ENCODE peak calls at places on chromosomes 4 and X, in nine cellular contexts. One of them, this sample, is unnamed.
A peak's percentile ranks its signal among the peaks of the same experiment; 100 is the strongest.

GRCh38 chr4:140256335-140256734 is 102.4 kb upstream of the MAML3 start:
- DNase-seq in NCI-H2171 treated with DMSO at 0.1 percent for 48 hours: no peak
- DNase-seq in head of caudate nucleus: no peak
- DNase-seq in NCI-H1417: no peak
- DNase-seq in tibial nerve: no peak
- DNase-seq in astrocyte: peak; percentile 54
- DNase-seq in mesothelial cell of epicardium: no peak
- DNase-seq in transverse colon: peak; percentile 21
- DNase-seq in ELF-1: no peak
- DNase-seq in this sample: peak; percentile 38

GRCh38 chr4:110631582-110632505 is 9.0 kb upstream of the PITX2 start:
- DNase-seq in head of caudate nucleus: peak; percentile 81
- DNase-seq in astrocyte: peak; percentile 58
- DNase-seq in NCI-H1417: peak; percentile 90
- DNase-seq in ELF-1: peak; percentile 96
- DNase-seq in mesothelial cell of epicardium: peak; percentile 80
- DNase-seq in tibial nerve: peak; percentile 45
- DNase-seq in NCI-H2171 treated with DMSO at 0.1 percent for 48 hours: peak; percentile 40
- DNase-seq in transverse colon: peak; percentile 70
- DNase-seq in this sample: peak; percentile 76

GRCh38 chrX:16695079-16695676 is 17.3 kb downstream of the CTPS2 start:
- DNase-seq in head of caudate nucleus: peak; percentile 68
- DNase-seq in astrocyte: peak; percentile 21
- DNase-seq in mesothelial cell of epicardium: no peak
- DNase-seq in NCI-H1417: peak; percentile 64
- DNase-seq in ELF-1: peak; percentile 72
- DNase-seq in NCI-H2171 treated with DMSO at 0.1 percent for 48 hours: peak; percentile 40
- DNase-seq in tibial nerve: peak; percentile 81
- DNase-seq in transverse colon: peak; percentile 65
- DNase-seq in this sample: peak; percentile 6

GRCh38 chrX:123173833-123174232 is 10.2 kb upstream of the GRIA3 start:
- DNase-seq in astrocyte: no peak
- DNase-seq in NCI-H1417: no peak
- DNase-seq in ELF-1: no peak
- DNase-seq in mesothelial cell of epicardium: no peak
- DNase-seq in tibial nerve: no peak
- DNase-seq in head of caudate nucleus: no peak
- DNase-seq in transverse colon: no peak
- DNase-seq in NCI-H2171 treated with DMSO at 0.1 percent for 48 hours: peak; percentile 3
- DNase-seq in this sample: no peak

GRCh38 chrX:120660638-120661037 is 30.8 kb upstream of the C1GALT1C1 start:
- DNase-seq in mesothelial cell of epicardium: no peak
- DNase-seq in tibial nerve: no peak
- DNase-seq in NCI-H2171 treated with DMSO at 0.1 percent for 48 hours: no peak
- DNase-seq in transverse colon: peak; percentile 13
- DNase-seq in NCI-H1417: no peak
- DNase-seq in astrocyte: no peak
- DNase-seq in ELF-1: peak; percentile 35
- DNase-seq in head of caudate nucleus: no peak
- DNase-seq in this sample: no peak

GRCh38 chrX:133215747-133216146 is 2.4 kb downstream of the TFDP3 start:
- DNase-seq in ELF-1: peak; percentile 30
- DNase-seq in tibial nerve: no peak
- DNase-seq in astrocyte: no peak
- DNase-seq in transverse colon: peak; percentile 11
- DNase-seq in NCI-H2171 treated with DMSO at 0.1 percent for 48 hours: no peak
- DNase-seq in head of caudate nucleus: no peak
- DNase-seq in NCI-H1417: peak; percentile 10
- DNase-seq in mesothelial cell of epicardium: no peak
- DNase-seq in this sample: peak; percentile 47

GRCh38 chr4:76278583-76278982 is 27.1 kb downstream of the FAM47E start:
- DNase-seq in head of caudate nucleus: no peak
- DNase-seq in ELF-1: no peak
- DNase-seq in transverse colon: no peak
- DNase-seq in astrocyte: no peak
- DNase-seq in NCI-H2171 treated with DMSO at 0.1 percent for 48 hours: no peak
- DNase-seq in NCI-H1417: no peak
- DNase-seq in tibial nerve: no peak
- DNase-seq in mesothelial cell of epicardium: no peak
- DNase-seq in this sample: no peak

GRCh38 chrX:129686422-129686948 is 31.7 kb upstream of the APLN start:
- DNase-seq in NCI-H2171 treated with DMSO at 0.1 percent for 48 hours: no peak
- DNase-seq in astrocyte: no peak
- DNase-seq in head of caudate nucleus: no peak
- DNase-seq in transverse colon: no peak
- DNase-seq in NCI-H1417: no peak
- DNase-seq in tibial nerve: peak; percentile 8
- DNase-seq in mesothelial cell of epicardium: no peak
- DNase-seq in ELF-1: peak; percentile 21
- DNase-seq in this sample: no peak

GRCh38 chr4:80154547-80154933 is 42.8 kb upstream of the PRDM8 start:
- DNase-seq in ELF-1: no peak
- DNase-seq in NCI-H1417: peak; percentile 24
- DNase-seq in tibial nerve: no peak
- DNase-seq in mesothelial cell of epicardium: no peak
- DNase-seq in astrocyte: no peak
- DNase-seq in NCI-H2171 treated with DMSO at 0.1 percent for 48 hours: peak; percentile 11
- DNase-seq in head of caudate nucleus: no peak
- DNase-seq in transverse colon: no peak
- DNase-seq in this sample: no peak

GRCh38 chrX:80430826-80431501 is 10.7 kb downstream of the TENT5D start:
- DNase-seq in transverse colon: no peak
- DNase-seq in astrocyte: no peak
- DNase-seq in head of caudate nucleus: no peak
- DNase-seq in tibial nerve: peak; percentile 5
- DNase-seq in NCI-H1417: no peak
- DNase-seq in NCI-H2171 treated with DMSO at 0.1 percent for 48 hours: no peak
- DNase-seq in ELF-1: no peak
- DNase-seq in mesothelial cell of epicardium: no peak
- DNase-seq in this sample: no peak

GRCh38 chr4:147899512-147899911 is 167.6 kb downstream of the ARHGAP10 start:
- DNase-seq in ELF-1: no peak
- DNase-seq in astrocyte: no peak
- DNase-seq in transverse colon: no peak
- DNase-seq in tibial nerve: no peak
- DNase-seq in mesothelial cell of epicardium: no peak
- DNase-seq in head of caudate nucleus: no peak
- DNase-seq in NCI-H1417: no peak
- DNase-seq in NCI-H2171 treated with DMSO at 0.1 percent for 48 hours: no peak
- DNase-seq in this sample: no peak

GRCh38 chr4:173958445-173958844 is 325.0 kb downstream of the FBXO8 start:
- DNase-seq in transverse colon: no peak
- DNase-seq in ELF-1: no peak
- DNase-seq in mesothelial cell of epicardium: no peak
- DNase-seq in head of caudate nucleus: no peak
- DNase-seq in NCI-H2171 treated with DMSO at 0.1 percent for 48 hours: no peak
- DNase-seq in NCI-H1417: no peak
- DNase-seq in astrocyte: peak; percentile 45
- DNase-seq in tibial nerve: no peak
- DNase-seq in this sample: no peak

GRCh38 chr4:124144302-124144701 is 568.2 kb downstream of the ANKRD50 start:
- DNase-seq in ELF-1: no peak
- DNase-seq in tibial nerve: no peak
- DNase-seq in mesothelial cell of epicardium: no peak
- DNase-seq in NCI-H1417: no peak
- DNase-seq in head of caudate nucleus: no peak
- DNase-seq in NCI-H2171 treated with DMSO at 0.1 percent for 48 hours: no peak
- DNase-seq in transverse colon: no peak
- DNase-seq in astrocyte: peak; percentile 77
- DNase-seq in this sample: no peak

GRCh38 chr4:173057906-173058305 is 110.7 kb upstream of the GALNT7 start:
- DNase-seq in ELF-1: no peak
- DNase-seq in tibial nerve: no peak
- DNase-seq in NCI-H2171 treated with DMSO at 0.1 percent for 48 hours: no peak
- DNase-seq in head of caudate nucleus: no peak
- DNase-seq in mesothelial cell of epicardium: no peak
- DNase-seq in NCI-H1417: no peak
- DNase-seq in astrocyte: peak; percentile 38
- DNase-seq in transverse colon: no peak
- DNase-seq in this sample: no peak

GRCh38 chrX:4240541-4241194 is 527.2 kb upstream of the PRKX start:
- DNase-seq in transverse colon: no peak
- DNase-seq in head of caudate nucleus: no peak
- DNase-seq in astrocyte: no peak
- DNase-seq in NCI-H1417: no peak
- DNase-seq in NCI-H2171 treated with DMSO at 0.1 percent for 48 hours: no peak
- DNase-seq in ELF-1: no peak
- DNase-seq in tibial nerve: no peak
- DNase-seq in mesothelial cell of epicardium: no peak
- DNase-seq in this sample: no peak

GRCh38 chr4:6674500-6675149 is 19.1 kb upstream of the S100P start:
- DNase-seq in transverse colon: peak; percentile 64
- DNase-seq in NCI-H1417: peak; percentile 66
- DNase-seq in tibial nerve: no peak
- DNase-seq in NCI-H2171 treated with DMSO at 0.1 percent for 48 hours: peak; percentile 35
- DNase-seq in head of caudate nucleus: no peak
- DNase-seq in mesothelial cell of epicardium: no peak
- DNase-seq in astrocyte: no peak
- DNase-seq in ELF-1: peak; percentile 51
- DNase-seq in this sample: peak; percentile 73